ENCODE peak calls at places on chromosomes 16 and 17, in five cellular contexts. M, D, C, Y and N are unnamed samples.

GRCh38 chr17:78737332-78737731 is 44.7 kb downstream of the CYTH1 start:
- DNase-seq in D (no peak), Y (peak), M (no peak), C (peak), N (no peak)

GRCh38 chr17:59892251-59892848 is 393 bp downstream of the TUBD1 start:
- DNase-seq in M (no peak), C (no peak), D (no peak), Y (peak), N (peak)

GRCh38 chr17:80175411-80175810 is 5.6 kb downstream of the CARD14 start:
- DNase-seq in Y (peak), M (no peak), C (no peak), D (no peak), N (peak)

GRCh38 chr17:29390856-29391631 is 881 bp downstream of the TAOK1 start:
- DNase-seq in D (no peak), Y (peak), C (peak), M (no peak), N (peak)

GRCh38 chr17:75762513-75763268 is 2.3 kb downstream of the GALK1 start:
- DNase-seq in D (no peak), Y (peak), M (no peak), C (no peak), N (peak)

GRCh38 chr16:56310685-56311084 is 114.7 kb downstream of the AMFR start:
- DNase-seq in Y (no peak), C (no peak), M (no peak), D (no peak), N (no peak)

GRCh38 chr16:57422026-57422944 is 17.7 kb downstream of the CCL17 start:
- DNase-seq in Y (peak), C (peak), D (peak), M (peak), N (peak)

GRCh38 chr16:84862804-84863484 is 43.2 kb downstream of the CRISPLD2 start:
- DNase-seq in D (no peak), Y (peak), M (no peak), C (peak), N (peak)

GRCh38 chr16:21626659-21627277 is 25.6 kb downstream of the IGSF6 start:
- DNase-seq in Y (peak), D (no peak), C (peak), M (no peak), N (no peak)

GRCh38 chr16:56116577-56116964 is 74.7 kb upstream of the GNAO1 start:
- DNase-seq in C (no peak), Y (no peak), D (no peak), M (no peak), N (no peak)

GRCh38 chr16:11667221-11667823 is 933 bp upstream of the SNN start:
- DNase-seq in M (no peak), C (no peak), D (no peak), Y (no peak), N (peak)

DNA sequence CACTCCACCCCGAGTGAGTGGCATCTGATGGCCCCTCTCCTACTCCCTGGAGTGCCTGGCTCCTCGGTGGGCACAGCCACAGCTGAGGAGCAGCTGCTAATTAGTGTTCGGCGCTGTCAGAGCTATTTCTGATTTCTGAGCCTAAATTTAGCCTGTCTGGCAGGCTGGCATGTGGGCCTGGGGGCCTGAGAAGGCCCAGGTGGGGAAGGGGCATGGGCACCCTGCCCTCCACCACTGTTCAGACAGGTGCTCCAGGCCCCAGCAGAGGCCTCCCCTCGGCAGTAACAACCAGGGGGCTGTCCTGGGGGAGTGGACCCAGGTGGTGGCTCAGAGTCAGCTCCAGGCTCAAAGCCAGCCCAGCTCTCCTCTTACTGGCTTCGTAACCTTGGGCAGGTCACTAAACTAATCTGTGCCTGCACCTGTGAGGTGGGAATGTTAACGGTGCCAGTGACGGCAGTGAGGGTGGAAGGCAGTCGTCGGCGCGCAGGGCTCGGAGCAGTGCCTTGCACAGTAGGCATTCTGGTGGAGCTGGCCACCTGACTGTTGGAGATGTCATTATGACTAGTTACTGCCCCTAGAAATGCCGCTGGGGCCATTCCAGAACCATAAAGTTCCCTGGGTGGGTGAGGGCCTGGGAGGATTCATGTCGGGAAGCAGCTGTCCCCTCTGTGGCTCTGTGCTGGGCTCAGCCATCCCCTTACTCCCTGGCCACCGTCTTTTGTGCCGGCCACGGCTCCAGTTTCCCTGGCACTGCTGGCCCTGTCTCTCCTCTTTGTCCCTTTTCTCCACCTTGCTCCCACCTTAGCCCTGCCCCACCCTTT is 6.6 kb downstream of the FMNL1 start:
- DNase-seq in Y (peak), C (no peak), M (no peak), D (no peak), N (peak)
- H3K4me3 ChIP-seq in Y (peak), C (no peak), M (no peak), D (no peak), N (no peak)

GRCh38 chr17:7022791-7023571 is at the start of gene BCL6B:
- DNase-seq in C (no peak), D (peak), M (no peak), Y (no peak), N (peak)
- H3K4me3 ChIP-seq in C (peak), D (peak), M (no peak), Y (peak), N (peak)

DNA sequence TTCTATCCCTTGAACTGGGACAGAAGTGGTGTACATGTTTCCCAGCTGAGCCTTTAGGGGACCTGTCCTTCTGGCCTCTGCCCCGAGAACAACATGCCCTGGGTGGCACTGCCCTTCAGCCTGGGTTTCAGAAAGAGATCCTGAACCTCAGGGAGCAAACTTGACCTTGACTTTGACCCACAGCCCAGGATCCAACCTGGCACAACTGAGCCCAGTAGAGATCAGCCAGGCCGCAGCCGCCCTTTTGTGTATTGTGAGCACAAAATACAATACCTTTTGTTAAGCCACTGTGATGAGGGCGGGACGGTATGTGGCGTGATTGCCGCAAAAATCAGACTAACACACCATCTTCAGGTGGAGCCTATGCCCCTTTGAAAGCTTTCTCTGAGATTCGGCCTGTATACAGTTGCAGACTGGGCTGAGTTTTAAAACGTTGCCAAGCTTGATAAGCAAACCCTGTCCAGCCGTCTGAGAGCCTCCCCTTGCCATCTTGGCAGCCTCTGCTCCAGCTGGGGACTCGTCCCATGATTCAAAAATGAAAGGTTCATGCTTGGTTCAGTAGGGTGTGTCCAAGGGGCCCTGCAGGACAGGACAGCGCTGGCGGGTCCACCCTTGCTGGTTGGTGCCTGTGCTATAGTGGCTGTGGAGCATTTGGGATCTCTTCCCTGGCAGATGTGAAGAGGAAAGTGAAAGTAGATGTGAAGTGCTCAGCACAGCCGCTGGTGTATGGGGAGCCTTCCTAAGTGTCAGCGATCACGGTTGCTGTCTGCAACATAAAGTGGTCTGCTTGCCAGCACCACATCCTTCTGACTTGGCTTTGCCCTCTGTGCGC is 40.3 kb downstream of the FOXL1 start:
- DNase-seq in D (no peak), M (peak), Y (no peak), C (no peak), N (no peak)
- H3K4me3 ChIP-seq in D (no peak), M (no peak), Y (peak), C (no peak), N (no peak)

GRCh38 chr17:13079010-13079409 is 61.2 kb upstream of the ELAC2 start:
- DNase-seq in Y (no peak), M (no peak), D (no peak), C (no peak), N (no peak)
- H3K4me3 ChIP-seq in Y (no peak), M (no peak), D (no peak), C (no peak), N (no peak)

GRCh38 chr16:30340621-30341020 is 14.5 kb downstream of the CD2BP2 start:
- DNase-seq in C (no peak), D (no peak), Y (no peak), M (no peak), N (no peak)
- H3K4me3 ChIP-seq in C (no peak), D (no peak), Y (no peak), M (no peak), N (no peak)

GRCh38 chr16:66705790-66706505 is 9.4 kb upstream of the CMTM4 start:
- DNase-seq in Y (no peak), C (peak), D (no peak), M (peak), N (no peak)
- H3K4me3 ChIP-seq in Y (peak), C (no peak), D (no peak), M (no peak), N (no peak)